ENCODE peak calls at places on chromosome 10, in five cellular contexts. I, X, E, O and W are unnamed samples.
A peak's percentile ranks its signal among the peaks of the same experiment; 100 is the strongest.

GRCh38 chr10:17375936-17376584 is 78.3 kb downstream of the ST8SIA6 start:
- DNase-seq in I (peak; percentile 2), X (peak; percentile 15), E (no peak), O (no peak), W (no peak)

GRCh38 chr10:116602648-116603400 is 12.1 kb downstream of the PNLIPRP1 start:
- DNase-seq in X (no peak), I (no peak), O (no peak), E (no peak), W (no peak)

GRCh38 chr10:93600861-93601773 is at the start of gene RBP4:
- DNase-seq in X (peak; percentile 55), I (peak; percentile 32), E (peak; percentile 55), O (peak; percentile 81), W (no peak)

GRCh38 chr10:119665901-119666708 is 14.9 kb downstream of the BAG3 start:
- DNase-seq in O (no peak), I (peak; percentile 36), X (no peak), E (no peak), W (no peak)

GRCh38 chr10:129288940-129289468 is 178.0 kb upstream of the MGMT start:
- DNase-seq in O (no peak), E (no peak), I (no peak), X (no peak), W (no peak)

GRCh38 chr10:31321396-31321941 is 2.5 kb downstream of the ZEB1 start:
- DNase-seq in X (peak; percentile 11), O (no peak), I (peak; percentile 24), E (no peak), W (no peak)

GRCh38 chr10:35025916-35026315 is 64.2 kb downstream of the CUL2 start:
- DNase-seq in I (peak; percentile 78), E (no peak), O (no peak), X (no peak), W (no peak)

GRCh38 chr10:122553341-122553740 is 7.2 kb upstream of the DMBT1 start:
- DNase-seq in O (no peak), E (no peak), I (no peak), X (no peak), W (no peak)

GRCh38 chr10:74825033-74825370 is 1.4 kb upstream of the KAT6B start:
- DNase-seq in E (peak; percentile 49), X (peak; percentile 67), I (no peak), O (peak; percentile 89), W (no peak)

GRCh38 chr10:77279207-77279606 is 358.4 kb downstream of the KCNMA1 start:
- DNase-seq in E (peak; percentile 39), I (peak; percentile 55), X (no peak), O (no peak), W (no peak)

GRCh38 chr10:48599830-48600134 is 5.1 kb downstream of the ARHGAP22 start:
- DNase-seq in O (no peak), E (no peak), X (no peak), I (no peak), W (no peak)

GRCh38 chr10:127851661-127852205 is 41.0 kb downstream of the CLRN3 start:
- DNase-seq in E (no peak), X (peak; percentile 86), O (no peak), I (no peak), W (no peak)

GRCh38 chr10:6770846-6771245 is 190.8 kb upstream of the PRKCQ start:
- DNase-seq in X (no peak), E (no peak), I (peak; percentile 29), O (no peak), W (no peak)

GRCh38 chr10:63166742-63167258 is 33.7 kb downstream of the NRBF2 start:
- DNase-seq in E (no peak), I (peak; percentile 85), O (no peak), X (peak; percentile 75), W (no peak)

GRCh38 chr10:28991738-28992270 is 297.1 kb upstream of the LYZL1 start:
- DNase-seq in I (peak; percentile 53), E (no peak), X (peak; percentile 66), O (no peak), W (no peak)

GRCh38 chr10:80539421-80539999 is 1.8 kb downstream of the SH2D4B start:
- DNase-seq in X (no peak), I (no peak), O (no peak), E (no peak), W (no peak)

GRCh38 chr10:130074639-130075038 is 36.0 kb downstream of the C10orf143 start:
- DNase-seq in O (no peak), I (no peak), E (no peak), X (no peak), W (no peak)

GRCh38 chr10:70269741-70270140 is 14.1 kb downstream of the NPFFR1 start:
- DNase-seq in E (no peak), O (no peak), X (no peak), I (no peak), W (no peak)

GRCh38 chr10:23158370-23158769 is 33.7 kb upstream of the PTF1A start:
- DNase-seq in I (peak; percentile 58), E (no peak), X (peak; percentile 85), O (no peak), W (no peak)

GRCh38 chr10:110433740-110434139 is 64.0 kb upstream of the DUSP5 start:
- DNase-seq in O (no peak), X (no peak), E (no peak), I (no peak), W (no peak)

GRCh38 chr10:50629495-50630122 is 5.9 kb upstream of the SGMS1 start:
- DNase-seq in I (peak; percentile 12), E (no peak), X (no peak), O (no peak), W (no peak)

GRCh38 chr10:91519899-91520514 is 109.9 kb downstream of the HECTD2 start:
- DNase-seq in I (no peak), O (peak; percentile 70), E (no peak), X (peak; percentile 23), W (no peak)

GRCh38 chr10:49177391-49178355 is 10.5 kb downstream of the TMEM273 start:
- DNase-seq in X (no peak), E (peak; percentile 54), I (peak; percentile 96), O (no peak), W (no peak)

GRCh38 chr10:108561649-108562048 is 1361.7 kb downstream of the XPNPEP1 start:
- DNase-seq in I (no peak), X (no peak), E (no peak), O (no peak), W (no peak)

GRCh38 chr10:106582291-106582690 is 582.2 kb downstream of the SORCS1 start:
- DNase-seq in I (peak; percentile 34), E (no peak), X (no peak), O (no peak), W (no peak)

GRCh38 chr10:81026597-81026996 is 488.9 kb downstream of the SH2D4B start:
- DNase-seq in I (no peak), E (no peak), O (no peak), X (no peak), W (no peak)

GRCh38 chr10:98340261-98340675 is 72.3 kb upstream of the LOXL4 start:
- DNase-seq in I (peak; percentile 49), O (no peak), X (no peak), E (no peak), W (no peak)

GRCh38 chr10:17665742-17666141 is 21.8 kb downstream of the STAM start:
- DNase-seq in I (peak; percentile 95), E (no peak), O (no peak), X (no peak), W (no peak)

GRCh38 chr10:133307776-133308430 is 769 bp downstream of the TUBGCP2 start:
- DNase-seq in O (peak; percentile 88), X (peak; percentile 80), I (peak; percentile 58), E (peak; percentile 59), W (peak; percentile 52)

GRCh38 chr10:13703101-13703818 is 116.5 kb downstream of the PRPF18 start:
- DNase-seq in O (no peak), X (no peak), E (no peak), I (no peak), W (no peak)

GRCh38 chr10:96124230-96125141 is 5.6 kb upstream of the ZNF518A start:
- DNase-seq in E (no peak), O (no peak), I (peak; percentile 36), X (peak; percentile 61), W (no peak)

DNA sequence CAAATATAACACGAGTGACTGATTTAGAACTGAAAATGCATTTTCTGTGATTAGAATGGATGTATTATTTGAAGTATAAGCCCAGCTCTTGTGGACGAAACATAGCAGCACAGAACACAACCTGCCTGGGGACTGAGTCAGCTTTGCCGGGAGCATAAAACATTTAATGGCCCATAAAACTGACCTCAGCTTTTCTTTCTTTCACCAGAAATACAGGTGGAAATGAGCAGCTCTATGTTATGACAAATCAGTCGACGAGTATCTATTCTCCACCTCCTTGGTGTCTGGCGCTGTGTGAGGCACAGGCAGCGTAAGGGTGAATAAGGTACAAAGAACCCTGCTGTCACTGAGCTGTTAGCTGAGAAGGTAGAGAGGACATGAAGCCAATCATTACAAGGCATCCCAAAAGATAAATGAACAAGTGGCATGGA is 471.6 kb upstream of the AKR1E2 start:
- DNase-seq in O (no peak), I (peak; percentile 36), X (no peak), E (no peak), W (no peak)
- H3K27ac ChIP-seq in O (no peak overlapping the region), I (no peak overlapping the region), X (no peak overlapping the region), E (no peak overlapping the region), W (peak overlapping the region; percentile 57)

DNA sequence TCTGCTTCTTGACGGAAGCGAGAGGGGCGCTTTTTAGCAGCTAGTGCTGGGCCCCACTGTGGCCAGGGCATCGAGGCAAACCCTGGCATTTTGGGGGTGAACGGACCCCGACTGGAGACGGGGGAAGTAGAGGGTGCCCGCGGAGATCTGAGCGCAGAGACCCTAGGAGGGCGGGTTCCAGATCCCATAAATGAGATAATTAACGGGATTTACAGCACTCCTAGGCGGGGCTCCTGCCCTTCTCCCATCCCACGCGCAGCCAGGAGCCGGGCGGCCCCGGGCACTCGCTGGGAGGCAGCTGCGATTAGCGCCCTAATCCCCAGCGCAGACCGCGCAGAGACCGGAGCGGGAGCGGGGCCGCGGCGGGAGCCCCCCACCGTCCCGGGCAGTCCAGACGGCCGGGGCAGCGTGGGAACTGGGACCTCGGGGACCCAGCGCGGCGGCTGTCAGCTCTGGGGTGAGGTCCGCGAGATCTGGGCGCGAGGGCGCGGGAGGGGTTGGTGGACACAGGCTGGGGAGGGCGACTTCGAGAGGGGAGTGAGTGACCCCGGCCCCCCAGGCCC is 735 bp downstream of the JCAD start:
- DNase-seq in E (peak; percentile 21), I (no peak), O (peak; percentile 73), X (peak; percentile 80), W (no peak)
- H3K4me3 ChIP-seq in E (peak overlapping the region; percentile 87), I (peak overlapping the region; percentile 99), O (no peak overlapping the region), X (peak overlapping the region; percentile 65), W (peak overlapping the region; percentile 84)

DNA sequence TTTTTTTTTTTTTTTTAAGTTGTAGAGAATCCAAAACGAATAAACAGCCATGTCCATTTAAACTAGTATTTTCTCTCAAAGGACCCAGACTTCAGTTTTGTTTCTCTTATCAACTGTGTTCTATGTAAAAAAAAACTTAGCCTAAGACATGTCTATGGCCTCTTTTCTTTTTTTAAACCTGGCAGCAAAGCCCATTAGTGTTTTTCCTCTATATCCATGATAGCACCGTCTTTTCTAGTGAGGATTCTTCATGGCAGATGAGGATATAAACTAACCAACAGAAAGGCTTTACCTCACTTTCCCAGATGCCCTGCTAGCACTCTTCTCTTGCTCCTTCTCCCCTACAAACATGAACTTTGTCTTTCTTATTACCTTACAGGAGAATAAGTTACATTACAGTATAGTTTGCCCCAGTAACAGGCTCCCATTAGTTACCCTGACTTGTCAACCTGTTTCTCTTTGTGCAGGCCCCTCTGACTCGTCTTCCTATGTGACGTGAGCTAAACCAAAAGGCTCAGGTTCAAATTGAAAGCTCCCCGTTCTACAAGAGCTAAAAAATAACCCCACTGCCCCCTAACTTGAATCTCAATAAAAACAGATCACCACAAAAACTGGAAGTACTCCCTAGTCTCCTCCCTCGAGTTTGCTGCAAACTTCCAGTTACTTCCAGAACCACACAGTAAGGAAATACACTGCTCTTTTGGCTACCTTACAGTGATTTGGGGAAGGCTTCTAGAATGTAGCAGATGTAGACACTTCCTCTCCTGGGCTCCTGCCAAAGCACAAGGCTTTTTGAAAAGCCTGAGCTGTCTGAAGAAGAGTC is 20.1 kb downstream of the P4HA1 start:
- DNase-seq in X (no peak), I (peak; percentile 85), O (no peak), E (peak; percentile 46), W (peak; percentile 75)
- H3K36me3 ChIP-seq in X (peaks cover 24% of the 10 kb centered on the region), I (peaks cover 14% of the 10 kb centered on the region), O (peaks cover 2% of the 10 kb centered on the region), E (peaks cover 34% of the 10 kb centered on the region), W (peaks cover 10% of the 10 kb centered on the region)

GRCh38 chr10:30029890-30030261 is 29.5 kb downstream of the JCAD start:
- DNase-seq in O (no peak), I (no peak), E (no peak), X (no peak), W (no peak)
- H3K27ac ChIP-seq in O (no peak overlapping the region), I (no peak overlapping the region), E (no peak overlapping the region), X (no peak overlapping the region), W (peak overlapping the region; percentile 40)